ENCODE peak calls at places on chromosomes 12 and 14, in six cellular contexts. T is IMR-90, X is stomach, M is transverse colon, G is suprapubic skin, L is heart left ventricle. V is an unnamed sample.

GRCh38 chr12:26361964-26362363 is 166.6 kb downstream of the SSPN start:
- DNase-seq in T (no peak), X (no peak), M (no peak), G (no peak), L (no peak), V (no peak)

GRCh38 chr14:38143651-38144505 is 63.8 kb upstream of the SSTR1 start:
- DNase-seq in T (peak), X (no peak), M (no peak), G (no peak), L (no peak), V (no peak)

GRCh38 chr12:56522486-56523193 is 1.0 kb downstream of the RBMS2 start:
- DNase-seq in T (peak), X (no peak), M (no peak), G (no peak), L (no peak), V (no peak)

GRCh38 chr12:124698211-124698997 is 131.0 kb upstream of the NCOR2 start:
- DNase-seq in T (peak), X (peak), M (no peak), G (no peak), L (no peak), V (no peak)

GRCh38 chr12:27497446-27497845 is 26.6 kb upstream of the PPFIBP1 start:
- DNase-seq in T (no peak), X (no peak), M (no peak), G (no peak), L (no peak), V (no peak)

GRCh38 chr12:3752096-3752709 is 706 bp downstream of the CRACR2A start:
- DNase-seq in T (no peak), X (peak), M (peak), G (no peak), L (peak), V (peak)

GRCh38 chr12:64180951-64181350 is 41.1 kb downstream of the KICS2 start:
- DNase-seq in T (peak), X (no peak), M (no peak), G (no peak), L (no peak), V (no peak)

GRCh38 chr12:102503056-102503681 is 22.8 kb upstream of the IGF1 start:
- DNase-seq in T (no peak), X (no peak), M (no peak), G (no peak), L (no peak), V (no peak)

GRCh38 chr12:112782250-112782649 is 9.3 kb upstream of the RPH3A start:
- DNase-seq in T (no peak), X (no peak), M (no peak), G (no peak), L (no peak), V (no peak)

GRCh38 chr14:49463146-49463545 is 123.0 kb downstream of the RPS29 start:
- DNase-seq in T (no peak), X (no peak), M (no peak), G (no peak), L (no peak), V (no peak)

GRCh38 chr14:99378782-99379214 is 101.9 kb downstream of the SETD3 start:
- DNase-seq in T (peak), X (no peak), M (peak), G (no peak), L (no peak), V (peak)

GRCh38 chr14:75495882-75496281 is 26.4 kb upstream of the BATF start:
- DNase-seq in T (no peak), X (no peak), M (no peak), G (no peak), L (no peak), V (no peak)

GRCh38 chr12:13373803-13374202 is 177.3 kb downstream of the EMP1 start:
- DNase-seq in T (no peak), X (no peak), M (no peak), G (no peak), L (no peak), V (no peak)

GRCh38 chr14:103156733-103157411 is 33.6 kb downstream of the TNFAIP2 start:
- DNase-seq in T (no peak), X (no peak), M (no peak), G (no peak), L (no peak), V (no peak)

GRCh38 chr14:103161054-103161397 is 37.8 kb downstream of the TNFAIP2 start:
- DNase-seq in T (no peak), X (no peak), M (no peak), G (no peak), L (no peak), V (peak)

GRCh38 chr14:103160321-103161053 is 37.2 kb downstream of the TNFAIP2 start:
- DNase-seq in T (no peak), X (no peak), M (no peak), G (no peak), L (no peak), V (no peak)

GRCh38 chr14:103157969-103158368 is 34.7 kb downstream of the TNFAIP2 start:
- DNase-seq in T (no peak), X (no peak), M (no peak), G (no peak), L (no peak), V (no peak)

GRCh38 chr14:103158688-103159087 is 35.4 kb downstream of the TNFAIP2 start:
- DNase-seq in T (no peak), X (no peak), M (no peak), G (no peak), L (no peak), V (no peak)
- H3K27ac ChIP-seq in T (no peak), X (no peak), M (no peak), G (no peak), L (no peak), V (no peak)

DNA sequence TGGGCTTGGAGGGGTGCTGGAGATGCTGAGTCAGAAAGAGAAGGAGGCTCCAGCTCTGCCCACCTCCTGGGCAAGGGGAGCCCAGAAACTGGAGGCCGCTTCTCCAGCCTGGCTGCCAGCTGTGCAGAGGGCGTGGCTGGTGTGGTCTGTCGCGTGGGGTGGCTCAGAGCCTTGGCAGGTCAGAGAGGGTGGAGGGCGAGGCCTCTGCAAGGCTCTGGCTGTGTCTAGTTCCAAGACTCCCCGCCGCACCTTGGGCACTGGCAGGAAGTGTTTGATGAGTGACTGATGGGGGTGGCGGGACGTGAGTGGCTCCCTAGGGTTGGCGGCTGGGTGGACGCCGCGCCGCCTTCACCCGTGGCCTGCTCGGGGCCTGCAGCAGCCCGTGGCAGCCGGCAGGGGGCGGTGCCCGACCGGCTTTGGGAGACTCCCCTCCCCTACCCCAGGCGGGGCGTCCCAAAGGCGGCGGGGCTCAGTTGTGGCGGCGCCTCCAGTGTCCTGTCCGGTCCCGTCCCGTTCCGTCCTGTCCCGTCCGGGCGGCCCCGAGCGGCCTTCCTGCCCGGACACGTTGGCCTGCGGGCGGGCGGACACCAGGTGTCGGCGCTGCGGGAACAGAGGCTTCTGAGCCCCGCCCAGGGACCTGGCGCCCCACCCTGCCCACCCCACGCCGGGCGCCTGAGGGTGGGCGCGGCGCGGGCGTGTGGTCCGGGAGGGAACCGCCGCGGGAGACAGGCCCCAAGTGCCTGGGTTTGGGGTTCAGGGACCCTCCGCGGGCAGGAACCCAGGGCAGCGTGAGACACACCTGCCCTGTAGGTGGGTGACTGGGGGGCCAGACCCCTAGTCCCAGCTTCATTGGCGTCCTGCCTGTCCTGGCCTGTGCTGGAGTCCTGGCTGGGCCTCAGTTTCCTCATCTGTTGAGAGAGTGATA is 39.7 kb downstream of the KRT80 start:
- DNase-seq in T (peak), X (peak), M (peak), G (peak), L (peak), V (peak)
- TF ChIP-seq POLR2A in T (no peak), X (no peak), M (peak), G (no peak), L (peak), V (no peak)

DNA sequence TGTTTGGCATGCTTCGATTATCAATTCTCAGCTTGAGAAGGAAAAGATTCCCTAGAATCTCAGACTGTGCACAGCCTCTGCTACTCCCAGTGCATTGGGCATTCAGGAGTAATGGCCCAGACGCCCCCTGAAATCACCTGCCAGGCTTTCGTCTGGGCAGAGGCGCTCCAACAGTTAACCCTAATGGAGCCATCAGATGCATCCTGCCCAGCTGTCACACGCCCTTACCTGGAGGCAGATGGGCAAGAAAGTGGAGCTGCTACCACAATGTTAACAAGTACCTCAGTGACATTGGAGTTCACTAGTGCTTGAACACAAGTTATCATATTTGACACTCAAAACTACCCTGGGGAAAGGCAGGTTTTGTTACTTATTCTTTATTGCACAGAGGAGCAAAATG is 957 bp upstream of the LRP6 start:
- DNase-seq in T (no peak), X (no peak), M (no peak), G (no peak), L (no peak), V (no peak)
- H3K27ac ChIP-seq in T (no peak), X (peak), M (peak), G (no peak), L (peak), V (peak)

DNA sequence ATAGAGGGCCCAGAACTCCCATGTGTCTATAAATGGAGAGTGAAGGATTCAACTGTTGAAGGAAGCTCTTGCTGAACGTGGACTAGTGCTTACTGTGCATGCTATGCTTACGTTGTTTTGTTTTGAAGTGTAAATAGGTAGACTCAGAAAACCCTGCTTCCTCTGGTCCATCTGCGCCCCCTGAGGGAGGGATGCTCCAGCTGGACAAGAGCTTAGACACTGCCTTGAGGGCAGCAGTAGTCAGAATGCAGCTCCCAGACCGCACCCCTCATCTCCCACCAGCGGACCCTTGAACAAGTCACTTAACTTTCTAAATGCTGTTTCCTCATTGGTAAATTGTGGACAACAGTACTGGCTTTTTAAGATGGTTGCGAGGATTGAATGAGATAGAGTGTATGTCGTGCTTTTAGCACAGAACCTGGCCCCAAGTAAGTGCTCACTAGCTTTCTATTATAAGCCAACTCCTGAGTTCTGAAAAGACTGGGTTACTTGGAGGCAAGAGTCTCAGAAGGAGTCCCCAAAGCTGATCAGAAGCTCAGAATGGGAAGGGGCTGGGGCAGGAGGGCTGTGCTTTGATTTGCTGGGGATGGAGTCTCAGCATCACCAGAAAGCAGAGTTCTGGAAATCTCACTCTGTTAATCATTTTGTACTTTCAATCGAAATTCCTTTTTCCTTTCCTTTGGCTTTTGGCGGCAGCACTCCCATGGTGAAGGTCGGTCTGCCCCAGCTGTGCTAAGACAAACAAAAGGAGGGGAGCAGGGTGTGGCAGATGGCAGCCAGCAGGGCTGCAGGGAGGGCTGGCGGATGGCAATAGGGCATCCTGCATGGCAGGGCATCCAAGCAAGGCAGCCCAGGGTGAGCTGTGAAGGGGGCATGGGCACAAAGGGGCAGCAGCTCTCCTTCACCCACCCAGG is 15.6 kb downstream of the AGAP2 start:
- DNase-seq in T (no peak), X (no peak), M (no peak), G (no peak), L (no peak), V (no peak)
- TF ChIP-seq POLR2A in T (no peak), X (no peak), M (no peak), G (no peak), L (no peak), V (no peak)